ENCODE peak calls at places on chromosomes 5 and 9, in four cellular contexts. One of them, this sample, is unnamed.

GRCh38 chr9:5671711-5672353 is 42.9 kb downstream of the RIC1 start:
- DNase-seq in AG04450: no peak
- DNase-seq in AG09309: no peak
- DNase-seq in GM23248: no peak
- DNase-seq in this sample: no peak

GRCh38 chr9:98791147-98792095 is 4.9 kb downstream of the ANKS6 start:
- DNase-seq in GM23248: peak; percentile 96
- DNase-seq in AG04450: peak; percentile 80
- DNase-seq in AG09309: peak; percentile 94
- DNase-seq in this sample: peak; percentile 79

GRCh38 chr9:125142560-125143376 is 560 bp downstream of the SCAI start:
- DNase-seq in AG09309: no peak
- DNase-seq in GM23248: peak; percentile 17
- DNase-seq in AG04450: no peak
- DNase-seq in this sample: no peak

GRCh38 chr5:78547731-78548189 is 100.8 kb downstream of the LHFPL2 start:
- DNase-seq in AG09309: peak; percentile 88
- DNase-seq in AG04450: no peak
- DNase-seq in GM23248: peak; percentile 97
- DNase-seq in this sample: peak; percentile 48

GRCh38 chr9:98686961-98687855 is 21.5 kb downstream of the GABBR2 start:
- DNase-seq in AG04450: no peak
- DNase-seq in GM23248: no peak
- DNase-seq in AG09309: no peak
- DNase-seq in this sample: no peak

GRCh38 chr5:124990723-124991122 is 244.3 kb upstream of the ZNF608 start:
- DNase-seq in GM23248: no peak
- DNase-seq in AG09309: no peak
- DNase-seq in AG04450: no peak
- DNase-seq in this sample: no peak

GRCh38 chr5:176742246-176743105 is 67.9 kb upstream of the UNC5A start:
- DNase-seq in AG04450: no peak
- DNase-seq in GM23248: no peak
- DNase-seq in AG09309: no peak
- DNase-seq in this sample: no peak

GRCh38 chr5:14249258-14250093 is 106.3 kb downstream of the TRIO start:
- DNase-seq in AG04450: no peak
- DNase-seq in AG09309: no peak
- DNase-seq in GM23248: no peak
- DNase-seq in this sample: no peak

GRCh38 chr5:90306613-90307012 is 102.9 kb downstream of the CETN3 start:
- DNase-seq in AG04450: no peak
- DNase-seq in GM23248: no peak
- DNase-seq in AG09309: no peak
- DNase-seq in this sample: no peak

GRCh38 chr9:89427621-89428221 is 70.2 kb downstream of the SEMA4D start:
- DNase-seq in AG04450: no peak
- DNase-seq in AG09309: no peak
- DNase-seq in GM23248: peak; percentile 47
- DNase-seq in this sample: no peak

GRCh38 chr5:159061834-159062530 is 37.7 kb downstream of the EBF1 start:
- DNase-seq in AG09309: no peak
- DNase-seq in AG04450: no peak
- DNase-seq in GM23248: peak; percentile 46
- DNase-seq in this sample: no peak

GRCh38 chr9:11064853-11065252 is 452.1 kb upstream of the PTPRD start:
- DNase-seq in GM23248: no peak
- DNase-seq in AG09309: no peak
- DNase-seq in AG04450: no peak
- DNase-seq in this sample: no peak

GRCh38 chr5:68395844-68396523 is 180.4 kb downstream of the PIK3R1 start:
- DNase-seq in GM23248: no peak
- DNase-seq in AG09309: no peak
- DNase-seq in AG04450: no peak
- DNase-seq in this sample: no peak

GRCh38 chr5:149349382-149349781 is 4.1 kb downstream of the GRPEL2 start:
- DNase-seq in AG04450: no peak
- DNase-seq in AG09309: no peak
- DNase-seq in GM23248: no peak
- DNase-seq in this sample: no peak

GRCh38 chr5:97553829-97554452 is 370.9 kb upstream of the RIOK2 start:
- DNase-seq in AG04450: no peak
- DNase-seq in GM23248: no peak
- DNase-seq in AG09309: peak; percentile 10
- DNase-seq in this sample: no peak

DNA sequence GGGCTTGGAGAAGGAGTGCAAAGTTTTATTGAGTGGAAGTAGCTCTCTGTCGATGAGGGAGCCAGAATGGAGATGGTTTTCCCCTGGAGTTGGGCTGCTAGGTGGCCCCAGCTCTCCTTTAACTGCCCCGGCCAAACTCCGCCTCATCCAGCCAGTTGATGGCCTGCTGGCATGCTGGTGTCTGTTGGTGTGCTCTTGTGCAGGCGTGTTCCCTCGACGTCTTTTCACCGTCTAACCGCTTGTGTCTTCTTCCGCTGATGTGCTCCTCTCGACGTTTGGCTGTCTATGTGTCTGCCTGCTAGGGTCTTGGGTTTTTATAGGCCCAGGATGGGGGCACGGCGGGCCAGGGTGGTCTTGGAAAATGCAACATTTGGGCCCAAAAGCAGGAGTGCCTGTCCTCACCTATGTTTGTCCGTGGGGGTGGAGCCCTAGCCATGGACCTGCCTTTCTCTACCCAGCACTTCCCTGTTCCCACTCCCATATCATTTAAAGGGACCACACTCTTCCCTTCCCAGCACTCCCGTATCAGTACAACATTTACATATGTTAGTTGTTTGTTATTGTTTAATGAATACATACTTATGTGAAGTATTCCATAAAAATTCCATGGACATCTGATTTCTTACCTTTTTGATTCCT is 97.9 kb downstream of the CDC42SE2 start:
- DNase-seq in AG09309: no peak
- DNase-seq in AG04450: no peak
- DNase-seq in GM23248: no peak
- DNase-seq in this sample: no peak
- H3K4me3 ChIP-seq in AG09309: no peak overlapping the region
- H3K4me3 ChIP-seq in AG04450: no peak overlapping the region
- H3K4me3 ChIP-seq in GM23248: no peak overlapping the region
- H3K4me3 ChIP-seq in this sample: no peak overlapping the region

DNA sequence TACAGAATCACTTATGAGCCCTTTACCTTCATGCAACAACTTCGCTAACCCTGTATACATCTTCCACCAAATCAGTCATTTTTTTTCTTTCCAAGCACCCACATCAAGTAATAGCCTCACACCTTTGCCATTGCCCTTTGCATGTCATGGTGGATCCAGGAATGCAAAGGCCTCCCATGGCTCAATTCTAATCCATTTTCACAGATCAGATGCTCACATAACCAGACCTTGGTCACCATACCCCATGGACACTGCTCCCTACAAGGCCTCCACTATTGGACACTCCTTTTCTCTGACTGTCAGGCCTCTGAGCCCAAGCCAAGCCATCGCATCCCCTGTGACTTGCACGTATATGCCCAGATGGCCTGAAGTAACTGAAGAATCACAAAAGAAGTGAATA is 179.5 kb downstream of the RASEF start:
- DNase-seq in AG09309: no peak
- DNase-seq in GM23248: no peak
- DNase-seq in AG04450: no peak
- DNase-seq in this sample: no peak
- H3K4me3 ChIP-seq in AG09309: no peak overlapping the region
- H3K4me3 ChIP-seq in GM23248: no peak overlapping the region
- H3K4me3 ChIP-seq in AG04450: no peak overlapping the region
- H3K4me3 ChIP-seq in this sample: no peak overlapping the region

DNA sequence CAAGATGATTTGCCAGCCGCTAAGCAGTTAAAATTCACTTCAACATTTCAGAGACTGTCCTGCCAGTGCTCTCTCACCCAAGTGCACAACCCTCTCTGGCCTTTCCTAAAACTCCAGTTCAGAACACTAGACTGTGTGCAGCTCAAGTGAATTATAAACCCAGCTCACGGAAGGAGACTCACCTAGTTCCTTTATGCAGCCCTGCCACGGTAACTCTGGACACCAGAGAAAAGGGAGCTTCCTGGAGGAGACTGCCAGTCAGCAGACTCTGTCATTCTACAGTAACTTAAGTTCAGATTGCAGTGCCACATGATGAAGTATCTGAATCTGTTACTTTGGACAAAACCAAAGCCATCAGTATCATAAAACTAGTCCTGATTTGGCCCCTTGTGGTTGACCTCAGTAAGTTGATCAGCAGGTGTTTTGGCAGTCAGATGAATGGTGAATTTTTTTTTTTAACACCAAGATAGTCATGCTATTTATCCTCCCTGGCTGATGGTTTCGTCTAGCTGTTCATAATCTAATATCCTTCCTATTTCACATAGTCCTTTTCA is 2.7 kb downstream of the MTRR start:
- DNase-seq in AG09309: no peak
- DNase-seq in AG04450: no peak
- DNase-seq in GM23248: no peak
- DNase-seq in this sample: no peak
- H3K4me3 ChIP-seq in AG09309: no peak overlapping the region
- H3K4me3 ChIP-seq in AG04450: no peak overlapping the region
- H3K4me3 ChIP-seq in GM23248: no peak overlapping the region
- H3K4me3 ChIP-seq in this sample: no peak overlapping the region

DNA sequence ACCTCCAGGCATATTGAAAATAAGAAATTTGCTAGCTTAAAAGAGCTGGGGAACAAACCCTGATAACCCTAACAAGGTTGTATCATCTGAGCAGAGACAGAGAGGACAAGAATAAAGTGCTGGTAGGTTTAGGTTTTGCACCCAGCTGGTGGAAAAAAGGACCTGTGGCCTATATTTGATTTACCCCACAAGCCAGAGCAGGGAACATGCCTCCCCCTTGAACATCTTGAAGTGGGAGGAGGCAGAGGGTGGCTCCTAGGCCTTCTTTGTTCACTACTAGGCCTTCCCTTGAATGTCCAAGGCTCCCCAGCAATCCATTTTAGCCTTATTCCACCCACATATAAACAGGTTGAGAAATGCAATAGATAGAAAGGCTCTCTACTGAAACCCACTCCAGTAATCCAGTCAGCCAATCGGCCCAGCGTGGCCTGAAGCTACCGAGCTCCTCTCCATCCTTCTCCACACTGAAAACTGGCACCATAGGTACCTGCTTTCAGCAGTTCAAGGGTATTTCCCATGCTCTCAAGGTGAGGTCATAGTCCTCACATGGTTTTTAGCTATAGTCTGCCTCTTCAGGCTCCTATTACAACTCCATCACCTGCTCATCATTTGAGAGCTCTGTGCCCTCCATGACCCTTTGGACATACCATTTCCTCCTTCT is 12.0 kb downstream of the FNBP1 start:
- DNase-seq in GM23248: no peak
- DNase-seq in AG09309: no peak
- DNase-seq in AG04450: no peak
- DNase-seq in this sample: no peak
- H3K4me3 ChIP-seq in GM23248: no peak overlapping the region
- H3K4me3 ChIP-seq in AG09309: no peak overlapping the region
- H3K4me3 ChIP-seq in AG04450: no peak overlapping the region
- H3K4me3 ChIP-seq in this sample: no peak overlapping the region

DNA sequence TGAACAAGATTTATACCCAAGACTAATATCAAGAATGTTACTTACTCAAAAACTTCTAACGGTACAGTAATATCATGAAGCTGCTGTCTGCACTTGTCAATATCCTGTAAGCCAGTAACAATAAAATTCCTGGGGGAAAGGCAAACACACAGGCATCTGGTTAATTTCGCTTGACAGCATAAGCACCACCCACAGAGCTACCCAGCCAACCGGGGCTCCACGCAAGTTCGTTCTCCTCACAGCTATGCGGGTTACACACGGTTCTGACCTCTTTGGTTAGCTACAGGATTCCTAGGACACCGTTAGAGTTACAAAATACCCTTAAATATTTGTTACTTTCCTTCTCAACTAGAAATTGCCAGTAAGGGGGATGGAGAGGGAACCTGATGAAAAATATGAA is 1.2 kb downstream of the MED10 start:
- DNase-seq in GM23248: peak; percentile 40
- DNase-seq in AG04450: no peak
- DNase-seq in AG09309: no peak
- DNase-seq in this sample: no peak
- H3K4me3 ChIP-seq in GM23248: peak overlapping the region; percentile 99
- H3K4me3 ChIP-seq in AG04450: peak overlapping the region; percentile 99
- H3K4me3 ChIP-seq in AG09309: peak overlapping the region; percentile 99
- H3K4me3 ChIP-seq in this sample: peak overlapping the region; percentile 88

GRCh38 chr5:112208699-112209615 is 210.1 kb downstream of the EPB41L4A start:
- DNase-seq in GM23248: peak; percentile 10
- DNase-seq in AG04450: no peak
- DNase-seq in AG09309: no peak
- DNase-seq in this sample: no peak
- H3K4me3 ChIP-seq in GM23248: no peak overlapping the region
- H3K4me3 ChIP-seq in AG04450: no peak overlapping the region
- H3K4me3 ChIP-seq in AG09309: no peak overlapping the region
- H3K4me3 ChIP-seq in this sample: no peak overlapping the region

GRCh38 chr9:8859416-8859815 is 1059.8 kb upstream of the DMAC1 start:
- DNase-seq in AG04450: no peak
- DNase-seq in GM23248: no peak
- DNase-seq in AG09309: no peak
- DNase-seq in this sample: no peak
- H3K4me3 ChIP-seq in AG04450: no peak overlapping the region
- H3K4me3 ChIP-seq in GM23248: no peak overlapping the region
- H3K4me3 ChIP-seq in AG09309: no peak overlapping the region
- H3K4me3 ChIP-seq in this sample: no peak overlapping the region

DNA sequence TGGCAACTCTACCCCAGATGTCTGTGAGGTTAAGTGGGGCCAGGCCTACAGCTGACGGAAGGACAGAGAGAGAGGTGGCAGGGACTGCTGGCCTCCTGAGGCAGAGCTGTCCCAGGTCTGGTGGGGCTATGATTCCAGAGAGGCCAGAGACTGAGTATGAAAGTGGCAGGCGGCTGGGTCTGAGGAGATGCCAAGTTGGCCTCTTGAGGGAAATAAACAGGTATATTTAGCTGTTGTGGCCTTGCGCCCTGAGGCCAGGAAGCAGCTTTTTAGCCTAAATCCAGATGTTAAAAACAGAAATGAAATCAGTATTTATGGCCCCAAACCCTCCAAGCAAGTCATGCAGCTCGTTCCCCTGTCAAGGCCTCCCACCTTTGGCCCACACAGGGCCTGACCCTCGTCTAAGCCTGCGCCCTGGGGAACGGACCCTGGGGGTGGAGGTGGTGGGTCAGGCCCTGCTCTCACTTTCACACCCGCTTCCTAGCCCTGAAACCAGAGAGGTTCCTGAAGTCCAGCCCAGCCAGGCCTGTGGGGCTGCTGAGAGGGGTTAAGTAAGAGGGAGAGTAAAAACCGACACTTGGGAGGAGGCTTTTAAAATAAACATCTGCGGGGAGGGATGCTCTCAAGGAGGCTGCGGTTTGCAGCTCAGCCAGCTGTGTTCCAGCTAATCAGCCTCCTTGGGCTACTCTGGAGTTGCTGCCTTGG is 18.7 kb downstream of the PCDHGC5 start:
- DNase-seq in AG09309: no peak
- DNase-seq in GM23248: peak; percentile 91
- DNase-seq in AG04450: peak; percentile 83
- DNase-seq in this sample: peak; percentile 75
- H3K4me3 ChIP-seq in AG09309: no peak overlapping the region
- H3K4me3 ChIP-seq in GM23248: peak overlapping the region; percentile 67
- H3K4me3 ChIP-seq in AG04450: peak overlapping the region; percentile 31
- H3K4me3 ChIP-seq in this sample: no peak overlapping the region